ENCODE peak calls at places on chromosomes 5 and 9, in four cellular contexts. One of them, this sample, is unnamed.

GRCh38 chr5:59062986-59063683 is 480.3 kb downstream of the RAB3C start:
- DNase-seq in upper lobe of left lung: no peak
- DNase-seq in IMR-90: no peak
- DNase-seq in AG10803: peak; percentile 86
- DNase-seq in this sample: no peak

GRCh38 chr9:20683351-20684034 is 566 bp upstream of the FOCAD start:
- DNase-seq in upper lobe of left lung: no peak
- DNase-seq in IMR-90: peak; percentile 70
- DNase-seq in AG10803: peak; percentile 78
- DNase-seq in this sample: peak; percentile 88

GRCh38 chr5:141915881-141916336 is 7.8 kb upstream of the DELE1 start:
- DNase-seq in upper lobe of left lung: no peak
- DNase-seq in IMR-90: no peak
- DNase-seq in AG10803: no peak
- DNase-seq in this sample: no peak

GRCh38 chr5:153562189-153562588 is 71.7 kb downstream of the GRIA1 start:
- DNase-seq in upper lobe of left lung: no peak
- DNase-seq in IMR-90: peak; percentile 57
- DNase-seq in AG10803: peak; percentile 92
- DNase-seq in this sample: no peak

GRCh38 chr5:141960018-141960417 is 2.0 kb upstream of the PCDH12 start:
- DNase-seq in upper lobe of left lung: no peak
- DNase-seq in IMR-90: no peak
- DNase-seq in AG10803: no peak
- DNase-seq in this sample: no peak

GRCh38 chr5:95084757-95085156 is 200.1 kb downstream of the MCTP1 start:
- DNase-seq in upper lobe of left lung: no peak
- DNase-seq in IMR-90: no peak
- DNase-seq in AG10803: no peak
- DNase-seq in this sample: no peak

GRCh38 chr9:89776795-89777194 is 172.0 kb downstream of the GADD45G start:
- DNase-seq in upper lobe of left lung: no peak
- DNase-seq in IMR-90: no peak
- DNase-seq in AG10803: no peak
- DNase-seq in this sample: no peak

GRCh38 chr9:131769361-131769760 is 29.5 kb upstream of the RAPGEF1 start:
- DNase-seq in upper lobe of left lung: no peak
- DNase-seq in IMR-90: no peak
- DNase-seq in AG10803: peak; percentile 7
- DNase-seq in this sample: no peak

GRCh38 chr9:5884191-5884590 is 6.5 kb upstream of the MLANA start:
- DNase-seq in upper lobe of left lung: peak; percentile 31
- DNase-seq in IMR-90: no peak
- DNase-seq in AG10803: no peak
- DNase-seq in this sample: no peak

GRCh38 chr5:54832066-54832465 is 153.3 kb downstream of the ESM1 start:
- DNase-seq in upper lobe of left lung: no peak
- DNase-seq in IMR-90: peak; percentile 88
- DNase-seq in AG10803: peak; percentile 77
- DNase-seq in this sample: no peak

GRCh38 chr5:74975582-74975981 is 76.8 kb downstream of the GCNT4 start:
- DNase-seq in upper lobe of left lung: no peak
- DNase-seq in IMR-90: no peak
- DNase-seq in AG10803: no peak
- DNase-seq in this sample: no peak

GRCh38 chr5:133467325-133467700 is 145.0 kb downstream of the FSTL4 start:
- DNase-seq in upper lobe of left lung: no peak
- DNase-seq in IMR-90: no peak
- DNase-seq in AG10803: no peak
- DNase-seq in this sample: no peak

GRCh38 chr5:168683247-168683926 is 104.2 kb upstream of the PANK3 start:
- DNase-seq in upper lobe of left lung: no peak
- DNase-seq in IMR-90: no peak
- DNase-seq in AG10803: no peak
- DNase-seq in this sample: no peak

GRCh38 chr5:160359816-160360215 is 10.6 kb downstream of the C1QTNF2 start:
- DNase-seq in upper lobe of left lung: no peak
- DNase-seq in IMR-90: no peak
- DNase-seq in AG10803: no peak
- DNase-seq in this sample: no peak

GRCh38 chr5:122515709-122516431 is 203.8 kb downstream of the SNCAIP start:
- DNase-seq in upper lobe of left lung: no peak
- DNase-seq in IMR-90: peak; percentile 81
- DNase-seq in AG10803: peak; percentile 79
- DNase-seq in this sample: no peak

GRCh38 chr9:135478858-135479468 is 619 bp upstream of the PPP1R26 start:
- DNase-seq in upper lobe of left lung: peak; percentile 86
- DNase-seq in IMR-90: no peak
- DNase-seq in AG10803: peak; percentile 32
- DNase-seq in this sample: no peak

GRCh38 chr5:43425965-43426364 is 13.8 kb upstream of the CCL28 start:
- DNase-seq in upper lobe of left lung: no peak
- DNase-seq in IMR-90: peak; percentile 80
- DNase-seq in AG10803: peak; percentile 74
- DNase-seq in this sample: no peak

GRCh38 chr5:115181757-115182156 is 12.0 kb upstream of the TRIM36 start:
- DNase-seq in upper lobe of left lung: no peak
- DNase-seq in IMR-90: no peak
- DNase-seq in AG10803: no peak
- DNase-seq in this sample: no peak

GRCh38 chr9:64773491-64773931 is 511.5 kb downstream of the FOXD4L5 start:
- DNase-seq in upper lobe of left lung: peak; percentile 71
- DNase-seq in IMR-90: no peak
- DNase-seq in AG10803: no peak
- DNase-seq in this sample: peak; percentile 32

GRCh38 chr9:12426198-12426864 is 266.9 kb upstream of the TYRP1 start:
- DNase-seq in upper lobe of left lung: no peak
- DNase-seq in IMR-90: no peak
- DNase-seq in AG10803: no peak
- DNase-seq in this sample: no peak

GRCh38 chr9:94699715-94700114 is 26.8 kb upstream of the AOPEP start:
- DNase-seq in upper lobe of left lung: no peak
- DNase-seq in IMR-90: no peak
- DNase-seq in AG10803: no peak
- DNase-seq in this sample: no peak

GRCh38 chr5:149210229-149210628 is 61.4 kb upstream of the AFAP1L1 start:
- DNase-seq in upper lobe of left lung: no peak
- DNase-seq in IMR-90: peak; percentile 90
- DNase-seq in AG10803: no peak
- DNase-seq in this sample: no peak

GRCh38 chr5:129511291-129511690 is 51.2 kb downstream of the ADAMTS19 start:
- DNase-seq in upper lobe of left lung: no peak
- DNase-seq in IMR-90: no peak
- DNase-seq in AG10803: no peak
- DNase-seq in this sample: no peak

This sample was measured in suprapubic skin.